ENCODE peak calls at places on chromosome 12, in four cellular contexts. V, T, L and U are unnamed samples.

GRCh38 chr12:22312336-22312735 is 22.2 kb downstream of the ST8SIA1 start:
- DNase-seq in V (peak; percentile 77), T (peak; percentile 38), L (no peak), U (no peak)

GRCh38 chr12:40325349-40325960 is 100.7 kb downstream of the LRRK2 start:
- DNase-seq in V (no peak), T (no peak), L (no peak), U (no peak)

GRCh38 chr12:27610380-27610779 is 85.9 kb upstream of the REP15 start:
- DNase-seq in V (no peak), T (no peak), L (no peak), U (no peak)

GRCh38 chr12:3231399-3231876 is 154.3 kb downstream of the TSPAN9 start:
- DNase-seq in V (no peak), T (no peak), L (no peak), U (no peak)

GRCh38 chr12:121061831-121062230 is 22.8 kb upstream of the OASL start:
- DNase-seq in V (no peak), T (no peak), L (no peak), U (no peak)

GRCh38 chr12:79067977-79068376 is 203.4 kb downstream of the SYT1 start:
- DNase-seq in V (no peak), T (no peak), L (no peak), U (no peak)

GRCh38 chr12:56996793-56997545 is 9.4 kb downstream of the ZBTB39 start:
- DNase-seq in V (no peak), T (no peak), L (no peak), U (no peak)

GRCh38 chr12:51383281-51383905 is 7.8 kb downstream of the GALNT6 start:
- DNase-seq in V (no peak), T (no peak), L (no peak), U (no peak)

GRCh38 chr12:89384050-89384749 is 31.9 kb upstream of the DUSP6 start:
- DNase-seq in V (peak; percentile 71), T (peak; percentile 59), L (peak; percentile 57), U (no peak)

GRCh38 chr12:127174881-127175280 is 1092.1 kb upstream of the TMEM132C start:
- DNase-seq in V (no peak), T (no peak), L (no peak), U (no peak)

GRCh38 chr12:68431786-68432185 is 99.6 kb upstream of the MDM1 start:
- DNase-seq in V (no peak), T (no peak), L (no peak), U (no peak)

GRCh38 chr12:91978143-91978542 is 167.5 kb downstream of the BTG1 start:
- DNase-seq in V (no peak), T (no peak), L (no peak), U (no peak)

GRCh38 chr12:113519464-113520191 is 48.0 kb upstream of the LHX5 start:
- DNase-seq in V (no peak), T (no peak), L (no peak), U (no peak)

GRCh38 chr12:68406134-68406576 is 74.0 kb upstream of the MDM1 start:
- DNase-seq in V (peak; percentile 95), T (peak; percentile 89), L (peak; percentile 94), U (peak; percentile 26)

GRCh38 chr12:55637467-55637866 is 775 bp downstream of the OR10P1 start:
- DNase-seq in V (no peak), T (no peak), L (no peak), U (no peak)

GRCh38 chr12:78085562-78086182 is 255.0 kb downstream of the NAV3 start:
- DNase-seq in V (no peak), T (no peak), L (no peak), U (no peak)

GRCh38 chr12:94783343-94783742 is 133.0 kb upstream of the TMCC3 start:
- DNase-seq in V (no peak), T (no peak), L (no peak), U (no peak)

GRCh38 chr12:47249719-47250506 is 170.2 kb upstream of the AMIGO2 start:
- DNase-seq in V (no peak), T (no peak), L (no peak), U (no peak)

GRCh38 chr12:67720383-67720856 is 71.9 kb downstream of the DYRK2 start:
- DNase-seq in V (no peak), T (no peak), L (peak; percentile 22), U (no peak)

GRCh38 chr12:113961921-113962710 is 4.0 kb downstream of the RBM19 start:
- DNase-seq in V (no peak), T (no peak), L (no peak), U (no peak)

GRCh38 chr12:63952980-63953379 is 108.5 kb downstream of the SRGAP1 start:
- DNase-seq in V (no peak), T (no peak), L (no peak), U (no peak)

GRCh38 chr12:113253532-113254285 is 32.4 kb downstream of the TPCN1 start:
- DNase-seq in V (no peak), T (no peak), L (no peak), U (no peak)

GRCh38 chr12:110199360-110200123 is 75.4 kb downstream of the IFT81 start:
- DNase-seq in V (no peak), T (no peak), L (no peak), U (no peak)

GRCh38 chr12:123264642-123265041 is 7.0 kb downstream of the CDK2AP1 start:
- DNase-seq in V (no peak), T (no peak), L (no peak), U (no peak)

GRCh38 chr12:53201639-53202038 is 5.4 kb downstream of the ITGB7 start:
- DNase-seq in V (no peak), T (no peak), L (no peak), U (no peak)

GRCh38 chr12:53201170-53201541 is 5.9 kb downstream of the ITGB7 start:
- DNase-seq in V (no peak), T (no peak), L (no peak), U (no peak)

GRCh38 chr12:53199700-53200099 is 7.4 kb downstream of the ITGB7 start:
- DNase-seq in V (no peak), T (no peak), L (no peak), U (no peak)

GRCh38 chr12:53200107-53200457 is 7.0 kb downstream of the ITGB7 start:
- DNase-seq in V (no peak), T (no peak), L (no peak), U (no peak)

DNA sequence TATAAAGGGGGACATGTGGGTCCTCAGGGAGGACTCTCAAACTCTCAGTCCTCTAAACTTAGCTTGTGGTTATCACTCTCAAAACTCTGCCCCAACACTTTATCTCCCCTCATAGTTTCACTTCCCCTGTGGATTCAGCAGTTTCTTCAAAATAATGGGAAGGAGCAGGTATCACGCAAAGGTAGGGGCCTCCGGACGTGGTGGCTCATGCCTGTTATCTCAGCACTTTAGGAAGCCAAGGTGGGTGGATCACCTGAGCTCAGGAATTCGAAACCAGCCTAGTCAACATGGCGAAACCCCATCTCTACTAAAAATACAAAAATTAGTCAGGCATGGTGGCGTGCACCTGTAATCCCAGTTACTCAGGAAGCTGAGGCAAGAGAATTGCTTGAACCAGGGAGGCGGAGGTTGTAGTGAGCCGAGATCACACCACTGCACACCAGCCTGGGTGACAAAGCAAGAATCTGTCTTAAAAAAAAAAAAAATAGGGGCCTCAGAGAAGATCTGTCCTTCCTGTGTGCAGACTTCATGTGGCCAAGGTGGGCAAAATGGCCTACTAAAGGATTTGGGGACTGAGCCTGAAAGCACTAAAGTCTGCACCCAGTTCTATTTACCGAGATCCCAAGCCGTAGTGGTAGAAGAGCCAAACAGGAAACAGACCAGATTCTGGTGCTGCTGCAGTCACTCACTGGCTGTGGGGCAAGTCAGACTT is 6.4 kb downstream of the ITGB7 start:
- DNase-seq in V (no peak), T (no peak), L (no peak), U (no peak)
- TF ChIP-seq POLR2A in V (no peak), T (no peak), L (no peak), U (no peak)

GRCh38 chr12:106141452-106141851 is 2.7 kb upstream of the NUAK1 start:
- DNase-seq in V (no peak), T (no peak), L (no peak), U (no peak)

GRCh38 chr12:106138646-106139421 is at the start of gene NUAK1:
- DNase-seq in V (peak; percentile 79), T (no peak), L (peak; percentile 70), U (no peak)

GRCh38 chr12:106139422-106140141 is 828 bp upstream of the NUAK1 start:
- DNase-seq in V (peak; percentile 84), T (peak; percentile 39), L (peak; percentile 76), U (no peak)

GRCh38 chr12:106141003-106141402 is 2.2 kb upstream of the NUAK1 start:
- DNase-seq in V (no peak), T (no peak), L (no peak), U (no peak)

GRCh38 chr12:106140223-106140986 is 1.7 kb upstream of the NUAK1 start:
- DNase-seq in V (no peak), T (no peak), L (no peak), U (no peak)
- H3K27ac ChIP-seq in V (peak overlapping the region; percentile 99), T (peak overlapping the region; percentile 97), L (peak overlapping the region; percentile 96), U (peak overlapping the region; percentile 96)

GRCh38 chr12:104455594-104456416 is 943 bp upstream of the CHST11 start:
- DNase-seq in V (no peak), T (no peak), L (no peak), U (no peak)

GRCh38 chr12:104456950-104457745 is 400 bp downstream of the CHST11 start:
- DNase-seq in V (peak; percentile 68), T (peak; percentile 80), L (peak; percentile 78), U (no peak)

GRCh38 chr12:104457746-104458644 is 1.2 kb downstream of the CHST11 start:
- DNase-seq in V (no peak), T (no peak), L (peak; percentile 35), U (no peak)

GRCh38 chr12:104454997-104455396 is 1.8 kb upstream of the CHST11 start:
- DNase-seq in V (no peak), T (no peak), L (no peak), U (no peak)

DNA sequence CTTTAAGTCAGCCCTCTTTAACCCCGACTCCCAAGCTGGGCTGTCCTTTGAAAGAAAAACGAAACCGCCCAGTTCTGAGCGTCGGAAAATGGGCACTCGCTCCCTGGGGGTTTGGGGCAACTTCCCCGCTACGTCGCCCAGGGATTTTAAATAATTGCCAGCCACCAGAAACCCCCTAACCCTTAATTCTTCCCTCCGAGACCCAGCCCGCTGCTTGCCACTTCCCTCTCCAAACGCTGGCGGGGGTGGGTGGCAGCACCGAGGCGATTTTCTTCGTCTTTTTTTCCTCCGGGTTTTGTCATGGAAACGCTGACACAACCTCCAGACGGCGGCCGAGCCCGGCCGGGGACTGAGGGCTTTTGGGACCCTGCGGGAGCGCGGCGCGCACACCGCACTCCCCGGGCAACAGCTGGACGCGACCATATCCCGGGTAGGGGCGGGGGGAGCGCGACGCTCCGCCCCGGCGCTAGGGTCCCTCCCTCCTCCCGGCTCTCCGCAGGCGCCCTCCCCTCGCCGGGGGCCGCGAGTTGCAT is at the start of gene CHST11:
- DNase-seq in V (peak; percentile 87), T (peak; percentile 63), L (peak; percentile 82), U (peak; percentile 18)
- TF ChIP-seq CTCF in V (no peak), T (peak; percentile 67), L (peak; percentile 34), U (peak; percentile 41)

DNA sequence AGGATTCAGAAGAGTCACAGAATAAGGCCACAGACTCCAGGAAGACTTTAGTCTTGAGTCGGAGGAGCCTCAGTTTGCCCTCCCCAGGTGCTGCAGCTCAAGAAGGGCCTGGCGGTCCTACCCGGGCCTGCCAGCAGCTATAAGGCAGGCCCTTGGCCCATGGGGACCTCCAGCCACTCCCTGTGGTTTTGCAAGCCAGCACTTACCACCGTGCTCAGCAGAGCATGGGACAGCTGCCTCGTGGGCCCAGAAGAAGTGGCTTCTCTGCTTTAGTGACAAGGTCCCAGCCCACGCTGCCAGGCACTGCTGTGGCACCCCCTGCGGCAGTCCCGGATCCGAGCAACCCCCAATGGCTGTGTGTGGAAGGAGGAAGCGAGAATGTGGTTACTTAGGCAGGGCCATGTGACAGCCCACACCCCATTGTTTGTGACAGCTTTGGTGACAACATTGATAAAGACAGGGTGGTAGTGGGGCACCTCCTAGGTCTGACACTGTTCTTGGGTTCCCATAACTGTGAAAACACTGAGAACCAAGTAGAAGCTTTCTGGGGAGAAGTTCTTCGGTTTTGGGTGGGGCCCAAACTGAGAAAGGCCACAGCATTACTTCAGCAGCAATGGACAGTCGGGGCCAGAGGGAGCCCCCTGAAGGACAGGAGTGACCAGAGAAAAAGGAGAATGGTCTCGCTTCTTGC is at the start of gene SELPLG:
- DNase-seq in V (peak; percentile 74), T (peak; percentile 42), L (no peak), U (peak; percentile 67)
- TF ChIP-seq POLR2A in V (no peak), T (no peak), L (no peak), U (no peak)